ENCODE peak calls at places on chromosomes 7 and 10, in six cellular contexts. D is aorta; L is CD4-positive, alpha-beta T cell; O is CD8-positive, alpha-beta memory T cell; U is AG04450; Y is activated CD4-positive, alpha-beta T cell treated with anti-CD3 and anti-CD28 coated beads for 36 hours. Z is an unnamed sample.

GRCh38 chr7:69656890-69657289 is 58.6 kb downstream of the AUTS2 start:
- DNase-seq in D (no peak), Y (no peak), O (no peak), L (no peak), U (no peak), Z (no peak)

GRCh38 chr7:151436446-151437162 is 3.3 kb downstream of the CRYGN start:
- DNase-seq in O (no peak), L (no peak), Y (no peak), D (peak), U (no peak), Z (no peak)

GRCh38 chr7:6156734-6157133 is 115.7 kb downstream of the CYTH3 start:
- DNase-seq in Y (no peak), D (no peak), L (no peak), O (no peak), U (no peak), Z (no peak)

GRCh38 chr7:153447021-153447420 is 605.2 kb upstream of the DPP6 start:
- DNase-seq in L (no peak), D (no peak), Y (no peak), O (no peak), U (no peak), Z (no peak)

GRCh38 chr7:142579946-142580345 is 169.3 kb upstream of the PRSS1 start:
- DNase-seq in O (no peak), L (no peak), U (no peak), Y (no peak), D (no peak), Z (no peak)

GRCh38 chr10:110263164-110263563 is 41.6 kb downstream of the SMNDC1 start:
- DNase-seq in L (no peak), U (no peak), O (no peak), D (no peak), Y (no peak), Z (no peak)

GRCh38 chr10:1402821-1403507 is 334.4 kb downstream of the ADARB2 start:
- DNase-seq in O (no peak), L (no peak), Y (no peak), U (no peak), D (no peak), Z (no peak)

GRCh38 chr7:154863766-154864530 is 139.0 kb downstream of the PAXIP1 start:
- DNase-seq in Y (no peak), L (no peak), U (no peak), O (no peak), D (no peak), Z (no peak)

GRCh38 chr7:17380696-17381662 is 82.5 kb downstream of the AHR start:
- DNase-seq in O (no peak), D (no peak), U (no peak), L (no peak), Y (no peak), Z (no peak)

GRCh38 chr7:23467731-23468720 is 2.3 kb downstream of the IGF2BP3 start:
- DNase-seq in Y (peak), L (no peak), O (peak), D (no peak), U (no peak), Z (no peak)

GRCh38 chr7:46675456-46675855 is 754.4 kb upstream of the IGFBP3 start:
- DNase-seq in Y (no peak), L (no peak), D (no peak), O (no peak), U (no peak), Z (no peak)

GRCh38 chr7:151426486-151426905 is 13.4 kb downstream of the CRYGN start:
- DNase-seq in U (peak), O (no peak), Y (no peak), D (peak), L (no peak), Z (peak)

GRCh38 chr7:121079425-121080169 is 91.1 kb downstream of the CPED1 start:
- DNase-seq in Y (no peak), U (no peak), D (no peak), O (no peak), L (no peak), Z (no peak)

GRCh38 chr10:98313598-98313997 is 45.6 kb upstream of the LOXL4 start:
- DNase-seq in Y (no peak), L (no peak), O (no peak), D (no peak), U (no peak), Z (no peak)

GRCh38 chr10:132901351-132901750 is 41.0 kb downstream of the CFAP46 start:
- DNase-seq in L (no peak), U (no peak), Y (no peak), D (peak), O (no peak), Z (no peak)

GRCh38 chr7:109522585-109522984 is 952.9 kb downstream of the DNAJB9 start:
- DNase-seq in U (no peak), O (no peak), L (no peak), Y (no peak), D (no peak), Z (no peak)

GRCh38 chr10:78571286-78571685 is 497.5 kb upstream of the ZMIZ1 start:
- DNase-seq in L (no peak), U (no peak), D (no peak), O (no peak), Y (no peak), Z (no peak)

GRCh38 chr7:149625339-149625946 is 127.8 kb upstream of the ZNF746 start:
- DNase-seq in U (no peak), L (peak), O (peak), Y (peak), D (peak), Z (no peak)

GRCh38 chr10:102090772-102091171 is 25.6 kb downstream of the HPS6 start:
- DNase-seq in O (no peak), U (no peak), Y (no peak), D (no peak), L (no peak), Z (no peak)

GRCh38 chr7:138063400-138063799 is 12.9 kb upstream of the AKR1D1 start:
- DNase-seq in Y (no peak), L (no peak), O (no peak), D (no peak), U (no peak), Z (no peak)